ENCODE peak calls at places on chromosomes 1 and 21, in seven cellular contexts. M is A549, L is mammary epithelial cell, Z is PC-3, V is tibial nerve, N is upper lobe of right lung, B is GM06990. C is an unnamed sample.

GRCh38 chr1:216836316-216836715 is 113.1 kb upstream of the ESRRG start:
- DNase-seq in N (no peak), B (no peak), L (no peak), V (no peak), Z (no peak), M (no peak), C (no peak)

GRCh38 chr1:160741092-160741501 is 2.0 kb downstream of the SLAMF7 start:
- DNase-seq in L (no peak), V (no peak), B (no peak), Z (no peak), M (no peak), N (no peak), C (no peak)

GRCh38 chr1:115229016-115229415 is 109.0 kb downstream of the NGF start:
- DNase-seq in B (no peak), N (no peak), V (no peak), M (no peak), Z (peak), L (peak), C (no peak)

GRCh38 chr21:45821315-45822001 is 160.1 kb upstream of the COL6A1 start:
- DNase-seq in N (no peak), V (no peak), L (no peak), B (no peak), M (no peak), Z (no peak), C (peak)

GRCh38 chr1:46525253-46525983 is 26.0 kb downstream of the KNCN start:
- DNase-seq in Z (no peak), M (no peak), N (no peak), V (no peak), B (no peak), L (no peak), C (no peak)

GRCh38 chr21:35349378-35350080 is 300.4 kb upstream of the RUNX1 start:
- DNase-seq in V (no peak), M (no peak), L (no peak), B (no peak), Z (no peak), N (no peak), C (no peak)

GRCh38 chr1:178065250-178065649 is 28.7 kb upstream of the RASAL2 start:
- DNase-seq in V (no peak), M (no peak), N (no peak), L (no peak), B (no peak), Z (no peak), C (no peak)

GRCh38 chr1:205579711-205580110 is 52.1 kb downstream of the ELK4 start:
- DNase-seq in M (no peak), V (no peak), B (no peak), N (no peak), Z (no peak), L (no peak), C (no peak)

GRCh38 chr21:41932576-41933258 is 21.1 kb downstream of the C2CD2 start:
- DNase-seq in L (peak), M (no peak), B (no peak), Z (peak), V (no peak), N (no peak), C (no peak)

GRCh38 chr21:41169701-41170100 is 1.7 kb downstream of the BACE2 start:
- DNase-seq in Z (no peak), L (peak), M (no peak), V (no peak), B (no peak), N (no peak), C (no peak)

GRCh38 chr1:112818990-112819689 is 104.0 kb upstream of the PPM1J start:
- DNase-seq in M (no peak), Z (peak), N (no peak), L (no peak), V (peak), B (no peak), C (no peak)

DNA sequence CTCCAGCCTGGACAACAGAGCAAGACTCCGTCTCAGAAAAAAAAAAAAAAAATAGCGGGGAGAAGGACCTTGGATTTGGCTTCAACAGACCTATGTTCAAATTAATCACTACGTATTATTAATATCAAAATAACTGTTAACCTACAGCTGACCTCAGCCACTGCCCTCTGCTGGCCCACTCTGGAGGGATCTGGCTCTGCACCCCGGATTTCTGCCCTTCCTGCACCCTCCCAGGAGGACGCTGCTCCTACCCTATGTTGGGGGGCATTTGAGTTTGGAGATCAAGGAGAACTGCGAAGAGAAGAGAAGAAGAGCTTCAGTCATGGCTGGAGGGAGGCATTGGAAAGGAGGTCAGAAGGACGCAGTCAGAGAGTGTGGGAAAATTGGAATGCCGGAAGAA is 96.7 kb downstream of the PSMG1 start:
- DNase-seq in L (no peak), M (no peak), V (no peak), Z (no peak), B (no peak), N (no peak), C (peak)
- TF ChIP-seq CTCF in L (no peak), M (peak), V (no peak), Z (peak), B (no peak), N (peak), C (no peak)

GRCh38 chr1:206932271-206932670 is 10.5 kb upstream of the FCMR start:
- DNase-seq in B (no peak), M (no peak), L (no peak), V (no peak), N (no peak), Z (no peak), C (no peak)

GRCh38 chr1:206929509-206929908 is 7.8 kb upstream of the FCMR start:
- DNase-seq in L (no peak), Z (no peak), V (no peak), B (no peak), N (no peak), M (no peak), C (no peak)

GRCh38 chr1:206933333-206933945 is 11.7 kb upstream of the FCMR start:
- DNase-seq in M (peak), V (no peak), L (no peak), B (peak), Z (peak), N (peak), C (no peak)

GRCh38 chr1:206930210-206930798 is 8.6 kb upstream of the FCMR start:
- DNase-seq in N (no peak), L (peak), M (no peak), Z (no peak), B (peak), V (no peak), C (no peak)

DNA sequence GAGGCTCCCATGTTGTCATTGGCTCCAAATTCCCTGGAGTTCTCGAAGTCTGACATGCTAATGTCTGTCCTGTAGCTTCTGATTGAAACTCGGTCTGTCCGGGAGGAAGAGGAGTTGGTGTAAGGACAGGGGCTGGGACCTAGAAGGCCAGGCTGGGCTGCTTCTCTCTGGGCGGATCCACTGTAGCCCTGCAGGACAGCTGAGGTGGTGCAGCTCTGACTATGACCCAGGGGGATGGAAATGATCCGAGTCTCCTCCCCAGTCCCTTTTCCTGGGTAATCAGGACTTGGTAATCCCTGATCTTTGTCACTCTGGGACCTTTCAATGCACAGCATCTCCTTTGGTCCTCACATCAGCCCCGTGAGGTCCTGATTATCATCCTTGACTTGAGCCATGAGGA is 10.0 kb upstream of the FCMR start:
- DNase-seq in B (no peak), Z (no peak), V (no peak), L (no peak), M (no peak), N (no peak), C (no peak)
- H3K4me3 ChIP-seq in B (peak), Z (no peak), V (no peak), L (no peak), M (no peak), N (no peak), C (no peak)

GRCh38 chr1:204079608-204079999 is 6.7 kb downstream of the SOX13 start:
- DNase-seq in M (no peak), L (no peak), N (peak), B (no peak), V (no peak), Z (no peak), C (no peak)

GRCh38 chr1:204081156-204081790 is 8.4 kb downstream of the SOX13 start:
- DNase-seq in M (no peak), N (no peak), B (no peak), V (no peak), Z (no peak), L (no peak), C (no peak)

GRCh38 chr1:204083491-204083890 is 10.6 kb downstream of the SOX13 start:
- DNase-seq in Z (no peak), V (no peak), B (no peak), M (no peak), L (no peak), N (no peak), C (no peak)

GRCh38 chr1:204080163-204080903 is 7.4 kb downstream of the SOX13 start:
- DNase-seq in N (peak), Z (peak), L (peak), B (no peak), M (peak), V (peak), C (peak)

GRCh38 chr1:204081791-204082513 is 9.0 kb downstream of the SOX13 start:
- DNase-seq in V (no peak), L (no peak), B (no peak), N (no peak), Z (no peak), M (no peak), C (no peak)
- TF ChIP-seq CTCF in V (no peak), L (no peak), B (no peak), N (no peak), Z (no peak), M (no peak), C (no peak)

GRCh38 chr1:237139732-237140131 is 97.7 kb downstream of the RYR2 start:
- DNase-seq in Z (no peak), B (no peak), V (no peak), N (no peak), L (no peak), M (no peak), C (no peak)
- H3K4me3 ChIP-seq in Z (no peak), B (no peak), V (no peak), N (no peak), L (no peak), M (no peak), C (no peak)

GRCh38 chr1:235057385-235058306 is 71.0 kb downstream of the TOMM20 start:
- DNase-seq in N (no peak), L (no peak), M (no peak), Z (no peak), V (no peak), B (no peak), C (no peak)

GRCh38 chr1:235054961-235055360 is 73.7 kb downstream of the TOMM20 start:
- DNase-seq in Z (no peak), M (no peak), B (no peak), V (no peak), N (peak), L (no peak), C (no peak)

GRCh38 chr1:235058695-235059094 is 69.9 kb downstream of the TOMM20 start:
- DNase-seq in L (no peak), V (no peak), N (no peak), M (no peak), B (no peak), Z (no peak), C (no peak)

GRCh38 chr1:235059221-235059620 is 69.4 kb downstream of the TOMM20 start:
- DNase-seq in Z (no peak), M (no peak), L (no peak), N (no peak), B (no peak), V (no peak), C (no peak)

GRCh38 chr1:235056937-235057336 is 71.7 kb downstream of the TOMM20 start:
- DNase-seq in L (peak), Z (peak), M (peak), N (no peak), V (no peak), B (no peak), C (no peak)
- TF ChIP-seq CTCF in L (peak), Z (peak), M (no peak), N (no peak), V (no peak), B (no peak), C (no peak)

DNA sequence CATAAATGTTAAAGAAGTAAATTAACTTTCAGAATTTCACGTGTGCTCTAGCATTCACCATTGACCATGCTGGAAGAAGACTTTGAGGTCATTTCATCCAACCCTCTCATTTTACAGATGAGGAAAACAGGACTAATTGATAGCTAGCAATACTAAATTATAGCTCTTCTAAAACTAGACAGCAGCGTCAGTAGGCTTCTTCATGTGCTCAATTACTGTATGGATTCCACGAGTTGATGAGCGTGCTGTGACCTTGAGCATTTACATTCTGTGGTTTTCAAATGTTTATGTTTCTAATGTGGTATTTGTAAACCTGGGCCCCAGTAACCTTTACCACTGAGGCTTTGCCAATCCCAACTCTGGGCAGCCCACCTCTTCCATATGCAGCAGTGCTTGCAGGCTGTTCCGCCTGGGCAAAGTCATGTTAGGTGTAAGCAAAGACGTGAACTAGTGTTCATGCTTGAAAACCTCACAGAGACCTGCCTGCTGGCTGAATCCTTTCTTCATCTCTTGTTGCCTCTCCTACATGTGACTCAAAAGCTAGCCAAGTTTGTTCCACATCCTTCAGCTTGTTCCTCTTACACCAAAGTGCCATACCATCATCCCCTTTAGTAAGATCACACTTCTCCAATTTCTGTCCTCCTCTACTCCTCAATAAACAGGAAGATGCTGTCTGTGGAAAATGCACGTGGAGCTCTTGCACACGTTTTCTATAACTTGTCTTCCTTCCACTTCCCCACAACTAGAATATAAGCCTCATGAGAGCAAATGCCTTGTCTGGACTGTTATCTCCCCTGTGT is 17.2 kb downstream of the KCNJ15 start:
- DNase-seq in Z (no peak), N (no peak), B (no peak), M (no peak), L (no peak), V (peak), C (no peak)
- H3K4me3 ChIP-seq in Z (no peak), N (no peak), B (no peak), M (no peak), L (no peak), V (no peak), C (no peak)

GRCh38 chr1:95854457-95854856 is 620.4 kb downstream of the RWDD3 start:
- DNase-seq in L (no peak), B (no peak), Z (no peak), N (no peak), V (no peak), M (no peak), C (no peak)
- TF ChIP-seq CTCF in L (no peak), B (no peak), Z (no peak), N (no peak), V (no peak), M (no peak), C (no peak)

DNA sequence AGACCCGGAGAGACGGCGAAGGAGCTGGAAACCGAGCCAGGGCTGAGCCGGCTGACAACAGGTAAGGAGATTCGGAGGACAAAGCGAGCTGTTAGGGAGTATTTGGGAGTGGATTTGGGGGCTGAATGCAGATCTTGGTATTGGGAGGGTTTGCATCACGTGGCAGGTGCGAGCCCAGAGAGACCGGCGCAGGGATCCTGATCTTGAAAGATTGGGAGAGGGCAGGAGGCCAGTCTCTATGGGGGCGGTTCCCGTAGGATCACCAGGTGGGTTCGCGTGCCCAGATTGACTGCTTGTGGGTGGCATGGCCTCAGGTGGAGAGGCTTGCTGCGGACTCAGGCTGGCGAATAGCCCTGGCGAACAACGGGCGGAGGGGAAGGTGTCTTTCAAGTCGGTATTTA is 204 bp downstream of the CIART start:
- DNase-seq in Z (no peak), V (no peak), L (no peak), N (peak), B (no peak), M (no peak), C (no peak)
- H3K4me3 ChIP-seq in Z (peak), V (peak), L (peak), N (peak), B (no peak), M (peak), C (peak)

DNA sequence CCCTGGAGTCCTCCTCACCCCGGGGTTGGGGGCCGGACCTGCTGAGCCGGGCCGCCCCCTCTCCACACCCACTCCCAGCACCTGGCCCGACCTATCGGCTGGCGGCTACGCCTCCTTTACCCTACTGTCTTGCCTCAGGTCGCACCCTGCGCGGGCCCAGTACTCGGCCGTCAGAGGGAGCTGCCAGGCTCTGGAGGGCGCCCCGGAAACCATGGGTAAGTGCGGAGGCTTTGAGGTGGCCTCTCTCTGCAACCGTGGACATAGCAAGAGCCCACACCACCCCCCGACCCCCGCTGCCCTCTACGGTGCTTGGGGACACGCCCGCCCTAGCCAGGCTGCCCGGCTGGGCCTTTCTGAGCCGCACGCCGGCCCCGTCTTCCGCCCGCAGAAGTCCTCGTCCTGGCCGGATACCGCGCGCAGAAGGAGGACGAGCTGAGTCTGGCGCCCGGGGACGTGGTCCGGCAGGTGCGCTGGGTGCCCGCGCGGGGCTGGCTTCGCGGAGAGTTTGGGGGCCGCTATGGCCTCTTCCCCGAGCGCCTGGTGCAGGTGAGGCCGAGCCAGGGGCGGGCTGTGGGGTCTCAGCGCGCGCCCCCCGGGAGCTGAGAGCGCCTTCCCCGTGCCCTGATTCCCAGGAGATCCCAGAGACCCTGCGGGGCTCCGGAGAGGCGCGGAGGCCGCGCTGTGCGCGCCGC is at the start of gene SH3D21:
- DNase-seq in L (peak), V (no peak), N (peak), M (no peak), B (no peak), Z (peak), C (no peak)
- TF ChIP-seq CTCF in L (peak), V (peak), N (no peak), M (peak), B (peak), Z (peak), C (no peak)

C was measured in coronary artery.